ENCODE peak calls at places on chromosomes 12 and 14, in five cellular contexts. F, L, Q, S and O are unnamed samples.
A peak's percentile ranks its signal among the peaks of the same experiment; 100 is the strongest.

GRCh38 chr12:110928700-110929099 is 8.3 kb upstream of the MYL2 start:
- DNase-seq in F (no peak), L (no peak), Q (no peak), S (no peak), O (no peak)

GRCh38 chr14:32627545-32628298 is 298.6 kb downstream of the AKAP6 start:
- DNase-seq in F (no peak), L (no peak), Q (no peak), S (no peak), O (no peak)

GRCh38 chr12:7934153-7934552 is 1.8 kb downstream of the SLC2A3 start:
- DNase-seq in F (no peak), L (no peak), Q (no peak), S (no peak), O (no peak)

GRCh38 chr12:124379938-124380754 is 85.3 kb downstream of the RFLNA start:
- DNase-seq in F (no peak), L (no peak), Q (no peak), S (no peak), O (no peak)

GRCh38 chr12:69511870-69512269 is 41.7 kb downstream of the FRS2 start:
- DNase-seq in F (no peak), L (no peak), Q (no peak), S (no peak), O (no peak)

GRCh38 chr14:47277703-47278102 is 397.7 kb downstream of the MDGA2 start:
- DNase-seq in F (no peak), L (no peak), Q (no peak), S (no peak), O (no peak)

GRCh38 chr12:121917950-121918678 is at the start of gene CFAP251:
- DNase-seq in F (peak; percentile 96), L (no peak), Q (peak; percentile 66), S (peak; percentile 96), O (peak; percentile 75)

GRCh38 chr12:68975811-68976210 is 42.8 kb upstream of the CPM start:
- DNase-seq in F (no peak), L (no peak), Q (no peak), S (no peak), O (no peak)

GRCh38 chr14:91229743-91230200 is 14.7 kb downstream of the GPR68 start:
- DNase-seq in F (peak; percentile 52), L (peak; percentile 10), Q (no peak), S (peak; percentile 54), O (no peak)

GRCh38 chr14:76710093-76711010 is 50.9 kb upstream of the VASH1 start:
- DNase-seq in F (no peak), L (peak; percentile 38), Q (no peak), S (no peak), O (no peak)

GRCh38 chr14:65249471-65250161 is 147.3 kb upstream of the MAX start:
- DNase-seq in F (no peak), L (no peak), Q (no peak), S (no peak), O (no peak)